ENCODE peak calls at places on chromosomes 11 and 22, in ten cellular contexts. N is heart left ventricle, T is left ventricle myocardium inferior, I is iPS DF 6.9, W is IMR-90, Z is lower lobe of right lung, V is pancreas, Q is mammary epithelial cell, S is trophoblast cell, C is tibial artery. M is an unnamed sample.

GRCh38 chr11:1131033-1131911 is 26.5 kb upstream of the MUC5AC start:
- DNase-seq in N (no peak), T (no peak), I (no peak), W (no peak), Z (no peak), V (no peak), Q (no peak), S (no peak), C (peak), M (no peak)

GRCh38 chr11:101034076-101034475 is 95.5 kb downstream of the PGR start:
- DNase-seq in N (peak), T (peak), I (no peak), W (no peak), Z (peak), V (no peak), Q (no peak), S (no peak), C (peak), M (no peak)

GRCh38 chr11:120208777-120209176 is 2.1 kb upstream of the OAF start:
- DNase-seq in N (no peak), T (no peak), I (no peak), W (peak), Z (no peak), V (peak), Q (peak), S (peak), C (no peak), M (no peak)

GRCh38 chr22:17847360-17848078 is 73.2 kb upstream of the BID start:
- DNase-seq in N (peak), T (no peak), I (no peak), W (no peak), Z (no peak), V (no peak), Q (no peak), S (peak), C (no peak), M (no peak)

GRCh38 chr11:116731821-116732739 is 40.7 kb downstream of the BUD13 start:
- DNase-seq in N (no peak), T (no peak), I (no peak), W (no peak), Z (no peak), V (no peak), Q (no peak), S (no peak), C (peak), M (no peak)

GRCh38 chr11:134949121-134949591 is 537.1 kb upstream of the B3GAT1 start:
- DNase-seq in N (no peak), T (no peak), I (no peak), W (peak), Z (no peak), V (no peak), Q (no peak), S (no peak), C (peak), M (no peak)

GRCh38 chr11:120039031-120039430 is 98.9 kb downstream of the TRIM29 start:
- DNase-seq in N (no peak), T (no peak), I (no peak), W (no peak), Z (no peak), V (no peak), Q (no peak), S (no peak), C (no peak), M (no peak)

GRCh38 chr11:95647355-95647754 is 142.2 kb downstream of the FAM76B start:
- DNase-seq in N (no peak), T (no peak), I (no peak), W (no peak), Z (no peak), V (no peak), Q (no peak), S (no peak), C (peak), M (no peak)

GRCh38 chr22:49192857-49193250 is 634.8 kb downstream of the BRD1 start:
- DNase-seq in N (no peak), T (no peak), I (no peak), W (no peak), Z (no peak), V (no peak), Q (no peak), S (no peak), C (no peak), M (no peak)
- H3K27ac ChIP-seq in N (no peak), T (no peak), I (no peak), W (no peak), Z (no peak), V (no peak), Q (no peak), S (no peak), C (no peak), M (no peak)

GRCh38 chr22:40855104-40855959 is 1.1 kb downstream of the ST13 start:
- DNase-seq in N (no peak), T (no peak), I (no peak), W (no peak), Z (no peak), V (no peak), Q (peak), S (no peak), C (no peak), M (no peak)
- H3K27ac ChIP-seq in N (peak), T (peak), I (no peak), W (no peak), Z (peak), V (peak), Q (peak), S (no peak), C (peak), M (peak)

GRCh38 chr22:24513706-24514240 is 18.6 kb downstream of the UPB1 start:
- DNase-seq in N (no peak), T (no peak), I (no peak), W (no peak), Z (no peak), V (no peak), Q (no peak), S (no peak), C (no peak), M (no peak)

GRCh38 chr22:24507742-24508141 is 12.6 kb downstream of the UPB1 start:
- DNase-seq in N (no peak), T (no peak), I (peak), W (no peak), Z (no peak), V (no peak), Q (no peak), S (no peak), C (no peak), M (no peak)

GRCh38 chr22:24514241-24515024 is 19.3 kb downstream of the UPB1 start:
- DNase-seq in N (no peak), T (no peak), I (no peak), W (no peak), Z (no peak), V (peak), Q (no peak), S (no peak), C (no peak), M (no peak)

GRCh38 chr22:24512043-24512442 is 16.9 kb downstream of the UPB1 start:
- DNase-seq in N (no peak), T (no peak), I (no peak), W (no peak), Z (no peak), V (no peak), Q (no peak), S (no peak), C (no peak), M (no peak)

GRCh38 chr22:24510694-24511625 is 15.8 kb downstream of the UPB1 start:
- DNase-seq in N (no peak), T (peak), I (no peak), W (peak), Z (no peak), V (no peak), Q (peak), S (no peak), C (no peak), M (no peak)
- H3K27ac ChIP-seq in N (no peak), T (peak), I (no peak), W (no peak), Z (peak), V (no peak), Q (no peak), S (no peak), C (peak), M (no peak)

DNA sequence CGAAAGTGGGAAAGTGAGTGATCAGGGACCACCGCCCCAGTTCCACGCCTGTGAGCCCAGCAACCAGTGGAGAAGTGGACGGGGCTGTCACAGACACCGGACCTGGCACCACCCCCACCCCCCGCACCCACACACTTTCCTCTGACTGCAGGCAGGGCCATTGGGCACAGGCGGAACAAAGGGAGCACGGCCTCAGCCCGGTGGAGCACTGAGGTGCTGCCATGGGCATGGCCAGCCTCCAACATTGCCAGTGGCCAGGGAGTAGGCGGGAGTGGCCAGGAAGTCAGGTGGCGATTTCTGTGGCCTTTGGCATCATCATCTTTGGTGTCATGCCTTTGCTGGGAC is 78.5 kb downstream of the BCR start:
- DNase-seq in N (no peak), T (no peak), I (no peak), W (no peak), Z (no peak), V (no peak), Q (no peak), S (no peak), C (no peak), M (no peak)
- H3K27ac ChIP-seq in N (no peak), T (no peak), I (no peak), W (no peak), Z (no peak), V (no peak), Q (no peak), S (no peak), C (peak), M (no peak)

DNA sequence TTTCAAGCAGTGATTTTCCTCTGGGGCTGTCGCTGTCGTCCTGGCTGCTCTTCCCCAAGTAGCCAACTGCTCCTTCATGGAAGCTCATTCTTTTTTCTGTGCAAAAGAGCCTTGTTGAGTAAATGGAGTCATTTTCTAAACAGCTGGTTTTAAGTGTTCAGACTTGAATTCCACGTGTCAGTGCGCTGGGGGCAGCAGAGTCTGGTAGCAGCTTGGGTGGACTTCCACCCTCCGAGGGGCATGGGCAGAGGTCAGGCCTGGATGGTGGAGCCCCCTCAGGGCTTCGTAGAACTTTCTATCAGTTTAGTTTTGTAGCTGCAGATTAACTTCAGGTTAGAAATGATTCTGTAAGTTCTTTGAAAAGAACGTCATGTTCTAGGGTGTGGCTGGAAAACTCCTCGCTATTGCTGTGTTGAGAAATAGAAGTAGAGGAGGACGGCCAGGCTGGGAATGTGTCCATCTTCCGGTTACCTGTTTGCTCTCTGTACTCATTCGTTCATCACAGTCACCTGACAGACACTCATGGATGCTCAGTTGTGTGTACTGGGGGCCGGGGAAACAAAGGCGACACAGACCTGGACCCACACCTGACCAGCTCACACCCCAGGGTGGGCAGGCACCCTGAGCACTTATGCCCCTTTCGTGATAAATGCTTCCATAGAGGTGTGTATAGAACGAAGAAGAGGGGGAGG is 270.7 kb downstream of the TBC1D22A start:
- DNase-seq in N (no peak), T (peak), I (no peak), W (no peak), Z (peak), V (no peak), Q (no peak), S (no peak), C (no peak), M (no peak)
- H3K27ac ChIP-seq in N (no peak), T (no peak), I (no peak), W (no peak), Z (peak), V (peak), Q (no peak), S (no peak), C (no peak), M (no peak)

DNA sequence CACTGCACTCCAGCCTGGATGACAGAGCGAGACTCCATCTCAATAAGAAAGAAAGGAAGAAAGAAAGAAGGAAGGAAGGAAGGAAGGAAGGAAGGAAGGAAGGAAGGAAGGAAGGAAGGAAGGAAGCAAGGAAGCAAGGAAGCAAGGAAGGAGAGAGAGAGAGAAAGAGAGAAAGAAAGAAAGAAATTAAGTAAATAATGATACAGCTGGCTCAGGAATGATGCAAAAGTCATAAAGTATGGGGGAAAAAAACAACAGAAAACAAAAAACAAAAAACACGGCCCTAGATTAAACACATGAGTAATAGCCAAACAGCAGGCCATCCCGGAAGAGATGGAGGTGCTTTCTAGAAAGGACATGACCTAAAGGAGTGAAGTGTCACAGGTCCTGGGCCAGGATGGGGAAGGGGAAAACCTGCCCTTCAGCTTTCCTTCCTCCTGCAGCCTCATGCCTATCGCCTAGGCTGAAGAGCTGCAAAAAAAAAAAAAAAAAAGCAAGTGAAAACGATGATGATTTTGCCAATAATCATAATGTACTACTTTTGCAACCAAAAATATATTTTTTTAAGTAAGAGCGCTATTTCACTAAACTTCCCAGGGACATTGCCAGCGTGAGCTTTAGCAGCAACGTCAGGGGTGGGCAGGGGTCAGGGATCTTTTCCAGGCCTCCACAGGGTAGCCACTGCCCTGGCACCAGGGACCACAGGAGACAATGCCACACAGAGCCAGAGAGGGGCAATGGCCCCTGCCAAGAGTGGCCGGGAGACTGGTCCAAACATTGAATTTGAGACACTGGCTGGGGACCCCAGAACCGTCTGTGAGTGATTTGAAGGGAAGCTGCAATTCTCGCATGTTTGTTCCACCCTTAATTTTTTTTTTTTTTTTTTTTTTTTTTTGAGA is 28.2 kb upstream of the TMPRSS4 start:
- DNase-seq in N (no peak), T (no peak), I (no peak), W (no peak), Z (no peak), V (no peak), Q (no peak), S (no peak), C (peak), M (no peak)
- H3K27ac ChIP-seq in N (no peak), T (no peak), I (no peak), W (no peak), Z (no peak), V (no peak), Q (no peak), S (no peak), C (no peak), M (no peak)

DNA sequence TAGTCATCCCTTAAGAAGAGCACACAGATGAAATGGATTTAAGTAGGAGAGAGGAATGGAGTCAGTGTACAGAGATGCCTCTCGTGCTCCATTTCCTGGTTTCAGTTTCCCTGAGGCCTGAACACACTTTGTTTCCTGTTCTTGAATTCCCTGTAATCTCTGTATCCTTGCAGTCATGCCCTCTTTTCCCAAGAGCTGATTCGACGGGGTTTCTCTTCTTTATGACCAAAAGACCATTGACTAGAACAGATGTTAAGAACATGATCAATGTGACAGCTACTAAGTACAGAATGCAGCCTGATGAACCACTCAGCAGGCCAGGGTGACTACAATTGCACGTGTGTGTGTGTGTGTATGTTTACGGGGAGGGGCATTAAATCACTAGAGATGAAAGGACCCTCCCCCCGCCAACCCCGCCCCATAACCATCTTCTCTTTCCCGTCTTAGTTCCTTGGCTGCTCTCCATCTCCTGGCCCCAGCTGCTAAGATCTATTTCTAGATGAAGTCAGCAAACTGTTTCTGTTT is 26.2 kb downstream of the SLC22A6 start:
- DNase-seq in N (peak), T (peak), I (no peak), W (peak), Z (no peak), V (no peak), Q (no peak), S (no peak), C (no peak), M (no peak)
- H3K27ac ChIP-seq in N (no peak), T (peak), I (no peak), W (no peak), Z (peak), V (no peak), Q (no peak), S (no peak), C (no peak), M (peak)

DNA sequence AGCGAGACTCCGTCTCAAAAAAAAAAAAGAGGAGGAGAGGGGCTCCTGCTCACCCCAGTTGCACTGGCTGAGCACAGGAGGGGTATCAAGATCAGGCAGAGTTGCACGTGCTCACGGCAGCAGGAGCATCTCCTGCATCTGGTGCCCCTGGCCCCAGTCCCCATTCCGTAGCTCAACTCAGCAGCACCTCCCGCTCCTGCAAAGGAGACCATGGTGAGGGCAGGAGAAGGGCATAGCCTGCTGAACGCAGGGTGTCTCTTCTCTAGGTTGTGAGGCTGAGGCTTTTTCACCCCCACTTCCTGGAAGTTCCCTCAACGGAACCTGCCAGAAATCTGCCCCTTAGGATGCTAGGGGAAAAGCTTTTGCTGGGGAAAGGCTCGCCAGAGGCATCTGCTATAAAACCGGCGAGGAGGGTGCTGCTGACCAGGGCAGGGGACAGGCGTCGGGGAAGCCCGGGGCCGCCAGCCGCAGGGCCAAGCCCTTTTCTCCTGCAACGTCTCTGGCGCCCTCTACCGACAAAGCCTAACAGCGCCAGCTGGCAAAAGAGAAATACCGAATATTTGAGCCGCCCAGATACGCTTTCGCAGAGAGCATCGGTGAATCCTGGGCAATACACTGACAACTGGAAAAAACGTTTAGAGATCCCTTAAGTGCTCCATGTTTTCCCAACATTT is 1.0 kb upstream of the PPP6R2 start:
- DNase-seq in N (peak), T (peak), I (peak), W (peak), Z (peak), V (peak), Q (peak), S (peak), C (peak), M (peak)
- H3K27ac ChIP-seq in N (peak), T (peak), I (no peak), W (no peak), Z (peak), V (peak), Q (no peak), S (peak), C (no peak), M (no peak)

GRCh38 chr11:76567261-76567660 is 103.3 kb downstream of the LRRC32 start:
- DNase-seq in N (no peak), T (no peak), I (no peak), W (no peak), Z (no peak), V (no peak), Q (no peak), S (no peak), C (no peak), M (no peak)
- H3K27ac ChIP-seq in N (no peak), T (no peak), I (no peak), W (no peak), Z (no peak), V (no peak), Q (no peak), S (no peak), C (no peak), M (no peak)

GRCh38 chr11:35106595-35106994 is 32.4 kb upstream of the CD44 start:
- DNase-seq in N (no peak), T (no peak), I (no peak), W (no peak), Z (no peak), V (no peak), Q (no peak), S (no peak), C (no peak), M (no peak)
- H3K27ac ChIP-seq in N (no peak), T (no peak), I (no peak), W (no peak), Z (no peak), V (no peak), Q (no peak), S (no peak), C (no peak), M (no peak)

M was measured in dorsolateral prefrontal cortex.